ENCODE peak calls at places on chromosomes 12 and 14, in ten cellular contexts. N, A, I, B, K, H, F, W, D and E are unnamed samples.

GRCh38 chr14:75720828-75721227 is 59.8 kb downstream of the TTLL5 start:
- DNase-seq in N (no peak), A (peak), I (peak), B (no peak), K (no peak), H (no peak), F (no peak), W (peak), D (no peak), E (no peak)

GRCh38 chr14:64137657-64138290 is 156.4 kb downstream of the ESR2 start:
- DNase-seq in N (no peak), A (peak), I (no peak), B (no peak), K (no peak), H (no peak), F (peak), W (no peak), D (no peak), E (no peak)

GRCh38 chr12:89305373-89305772 is 46.9 kb downstream of the DUSP6 start:
- DNase-seq in N (no peak), A (no peak), I (no peak), B (no peak), K (no peak), H (no peak), F (no peak), W (no peak), D (no peak), E (no peak)

GRCh38 chr14:93295541-93296220 is 37.2 kb downstream of the BTBD7 start:
- DNase-seq in N (no peak), A (no peak), I (no peak), B (no peak), K (no peak), H (no peak), F (no peak), W (no peak), D (no peak), E (no peak)

GRCh38 chr12:49010092-49010668 is 8.4 kb downstream of the PRKAG1 start:
- DNase-seq in N (no peak), A (peak), I (no peak), B (no peak), K (no peak), H (peak), F (no peak), W (no peak), D (no peak), E (no peak)

GRCh38 chr12:51009038-51009437 is 17.1 kb downstream of the SLC11A2 start:
- DNase-seq in N (no peak), A (peak), I (peak), B (no peak), K (peak), H (no peak), F (no peak), W (peak), D (peak), E (no peak)

GRCh38 chr12:2456122-2456812 is 338.5 kb upstream of the FKBP4 start:
- DNase-seq in N (no peak), A (no peak), I (no peak), B (no peak), K (no peak), H (no peak), F (peak), W (no peak), D (no peak), E (no peak)

GRCh38 chr14:79415726-79416125 is 795.6 kb downstream of the DIO2 start:
- DNase-seq in N (no peak), A (peak), I (no peak), B (no peak), K (no peak), H (no peak), F (no peak), W (no peak), D (no peak), E (no peak)

GRCh38 chr12:98758331-98758730 is 113.2 kb downstream of the APAF1 start:
- DNase-seq in N (no peak), A (peak), I (no peak), B (peak), K (no peak), H (no peak), F (no peak), W (peak), D (no peak), E (peak)

GRCh38 chr12:57735952-57736742 is 2.4 kb downstream of the AGAP2 start:
- DNase-seq in N (no peak), A (peak), I (no peak), B (no peak), K (no peak), H (no peak), F (peak), W (no peak), D (peak), E (no peak)

GRCh38 chr12:51071663-51072062 is 11.7 kb downstream of the CSRNP2 start:
- DNase-seq in N (no peak), A (no peak), I (no peak), B (no peak), K (no peak), H (no peak), F (no peak), W (no peak), D (no peak), E (no peak)

GRCh38 chr12:57740656-57741412 is 2.3 kb upstream of the AGAP2 start:
- DNase-seq in N (no peak), A (no peak), I (no peak), B (no peak), K (peak), H (no peak), F (no peak), W (peak), D (no peak), E (no peak)

GRCh38 chr14:95547626-95548327 is 12.9 kb downstream of the GLRX5 start:
- DNase-seq in N (no peak), A (peak), I (no peak), B (no peak), K (no peak), H (no peak), F (peak), W (no peak), D (no peak), E (no peak)

GRCh38 chr12:1716215-1716862 is 25.5 kb downstream of the ADIPOR2 start:
- DNase-seq in N (no peak), A (peak), I (no peak), B (peak), K (no peak), H (no peak), F (no peak), W (no peak), D (no peak), E (no peak)

GRCh38 chr14:103122578-103123127 is 608 bp upstream of the TNFAIP2 start:
- DNase-seq in N (no peak), A (no peak), I (no peak), B (no peak), K (no peak), H (no peak), F (peak), W (no peak), D (peak), E (no peak)
- H3K4me3 ChIP-seq in N (no peak), A (no peak), I (peak), B (no peak), K (peak), H (peak), F (no peak), W (peak), D (peak), E (peak)

GRCh38 chr12:28963554-28963953 is 185.5 kb upstream of the FAR2 start:
- DNase-seq in N (no peak), A (peak), I (no peak), B (no peak), K (no peak), H (peak), F (no peak), W (no peak), D (no peak), E (no peak)

GRCh38 chr12:28966049-28966778 is 182.9 kb upstream of the FAR2 start:
- DNase-seq in N (no peak), A (peak), I (peak), B (peak), K (peak), H (no peak), F (no peak), W (no peak), D (no peak), E (no peak)

GRCh38 chr12:28961948-28962384 is 187.1 kb upstream of the FAR2 start:
- DNase-seq in N (no peak), A (peak), I (no peak), B (no peak), K (no peak), H (no peak), F (no peak), W (no peak), D (no peak), E (no peak)

DNA sequence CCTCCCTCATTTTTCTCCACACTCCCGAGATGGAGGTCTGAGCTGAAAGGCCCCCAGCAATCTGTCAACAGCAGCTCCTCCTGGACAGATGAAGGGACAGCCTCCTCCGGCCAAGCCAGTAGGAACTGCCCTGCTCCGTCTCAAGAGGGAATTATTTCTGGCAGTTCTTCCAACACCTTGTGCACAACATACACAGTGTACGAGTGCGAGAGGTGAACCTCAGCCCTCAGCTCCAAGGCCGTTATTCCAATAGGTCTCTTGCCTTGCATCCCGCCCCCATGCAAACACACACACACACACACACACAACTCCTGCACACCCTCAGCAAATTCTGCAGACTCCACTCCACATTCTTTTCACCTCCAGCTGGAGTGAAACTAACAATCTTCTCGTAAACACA is 181.7 kb upstream of the FAR2 start:
- DNase-seq in N (no peak), A (no peak), I (no peak), B (no peak), K (no peak), H (no peak), F (no peak), W (no peak), D (no peak), E (no peak)
- TF ChIP-seq CTCF in N (no peak), A (no peak), I (no peak), B (no peak), K (no peak), H (no peak), F (no peak), W (no peak), D (no peak), E (no peak)

GRCh38 chr14:86838363-86838762 is 1154.6 kb downstream of the GALC start:
- DNase-seq in N (no peak), A (peak), I (no peak), B (no peak), K (no peak), H (no peak), F (no peak), W (no peak), D (no peak), E (no peak)
- H3K4me3 ChIP-seq in N (no peak), A (no peak), I (no peak), B (no peak), K (no peak), H (no peak), F (no peak), W (no peak), D (no peak), E (no peak)

GRCh38 chr14:88597038-88597437 is 34.2 kb downstream of the ZC3H14 start:
- DNase-seq in N (no peak), A (no peak), I (no peak), B (no peak), K (no peak), H (no peak), F (no peak), W (no peak), D (no peak), E (no peak)
- TF ChIP-seq CTCF in N (no peak), A (no peak), I (no peak), B (no peak), K (no peak), H (no peak), F (no peak), W (no peak), D (no peak), E (no peak)

DNA sequence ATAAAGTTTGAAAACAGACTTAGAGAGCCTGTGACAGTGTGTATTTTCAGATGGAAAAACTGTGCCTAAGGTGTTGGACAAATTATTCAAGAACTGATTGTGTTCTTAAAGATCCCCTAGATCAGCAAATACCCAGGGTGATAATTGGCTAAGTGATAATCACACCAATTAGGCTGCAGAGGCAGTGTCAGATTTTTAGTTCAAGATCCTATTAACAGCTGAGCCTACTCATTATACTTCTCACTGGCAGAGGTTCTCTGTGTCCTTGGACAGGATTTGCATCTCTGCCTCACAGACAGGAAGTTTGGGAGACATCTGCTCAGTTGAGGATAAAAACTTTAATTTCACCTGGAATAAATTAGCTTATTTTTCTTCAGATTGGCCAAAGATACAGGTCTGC is 4.3 kb upstream of the FGD4 start:
- DNase-seq in N (no peak), A (no peak), I (no peak), B (no peak), K (no peak), H (no peak), F (peak), W (no peak), D (no peak), E (no peak)
- H3K4me3 ChIP-seq in N (no peak), A (no peak), I (no peak), B (no peak), K (no peak), H (no peak), F (no peak), W (no peak), D (no peak), E (no peak)

GRCh38 chr12:121064116-121064515 is 25.1 kb upstream of the OASL start:
- DNase-seq in N (no peak), A (no peak), I (no peak), B (no peak), K (no peak), H (no peak), F (peak), W (no peak), D (no peak), E (no peak)
- TF ChIP-seq CTCF in N (no peak), A (no peak), I (no peak), B (no peak), K (no peak), H (no peak), F (no peak), W (no peak), D (no peak), E (no peak)

GRCh38 chr12:12524128-12524527 is 38.5 kb downstream of the DUSP16 start:
- DNase-seq in N (no peak), A (no peak), I (no peak), B (no peak), K (no peak), H (no peak), F (no peak), W (no peak), D (no peak), E (no peak)

GRCh38 chr12:12521044-12521485 is 41.6 kb downstream of the DUSP16 start:
- DNase-seq in N (no peak), A (no peak), I (no peak), B (no peak), K (no peak), H (no peak), F (no peak), W (no peak), D (no peak), E (no peak)

GRCh38 chr12:12520278-12520677 is 42.4 kb downstream of the DUSP16 start:
- DNase-seq in N (no peak), A (no peak), I (no peak), B (no peak), K (no peak), H (no peak), F (no peak), W (no peak), D (no peak), E (no peak)

GRCh38 chr12:12523229-12523628 is 39.4 kb downstream of the DUSP16 start:
- DNase-seq in N (no peak), A (no peak), I (no peak), B (no peak), K (no peak), H (no peak), F (no peak), W (no peak), D (no peak), E (no peak)

DNA sequence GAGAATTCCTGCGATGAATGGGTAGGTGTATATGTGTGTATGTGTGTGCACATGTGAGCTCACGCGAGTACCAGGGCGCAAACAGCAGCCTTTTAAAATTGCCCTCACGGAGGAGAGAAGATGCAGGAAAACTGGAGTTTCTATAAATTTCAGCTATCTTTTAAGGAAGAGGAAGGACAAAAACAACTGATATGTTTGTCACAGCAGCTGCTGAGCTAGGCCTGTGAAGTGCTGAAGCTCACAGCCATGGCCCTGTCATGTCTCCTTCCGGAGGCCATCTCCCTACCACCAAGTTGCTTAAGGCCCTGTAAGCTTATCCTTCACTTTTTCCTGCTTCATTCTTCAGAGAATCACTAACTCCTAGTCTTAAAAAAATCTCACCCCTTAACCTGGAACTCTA is 40.7 kb downstream of the DUSP16 start:
- DNase-seq in N (no peak), A (no peak), I (no peak), B (no peak), K (no peak), H (no peak), F (no peak), W (no peak), D (no peak), E (no peak)
- H3K4me3 ChIP-seq in N (no peak), A (no peak), I (no peak), B (no peak), K (no peak), H (no peak), F (no peak), W (peak), D (no peak), E (no peak)

GRCh38 chr12:94329366-94329765 is 130.3 kb downstream of the CEP83 start:
- DNase-seq in N (no peak), A (no peak), I (no peak), B (no peak), K (no peak), H (no peak), F (no peak), W (no peak), D (no peak), E (no peak)
- TF ChIP-seq CTCF in N (no peak), A (peak), I (no peak), B (no peak), K (no peak), H (no peak), F (peak), W (peak), D (peak), E (no peak)